ENCODE peak calls at places on chromosomes 13 and 19, in four cellular contexts. I is body of pancreas, L is heart right ventricle, Y is adrenal gland. P is an unnamed sample. For H3K4me1, the result is how much of the 10 kb centered on the place peaks cover.

GRCh38 chr19:15280048-15280725 is 47.9 kb upstream of the EPHX3 start:
- DNase-seq in Y (no peak), L (peak), I (peak), P (peak)

GRCh38 chr19:49749055-49749716 is 13.9 kb downstream of the TSKS start:
- DNase-seq in L (no peak), I (no peak), Y (no peak), P (no peak)

GRCh38 chr19:16203256-16204004 is 5.7 kb downstream of the AP1M1 start:
- DNase-seq in I (no peak), Y (no peak), L (no peak), P (no peak)

GRCh38 chr19:3073159-3073563 is 10.9 kb upstream of the TLE5 start:
- DNase-seq in I (peak), Y (no peak), L (no peak), P (peak)

GRCh38 chr19:48615145-48616040 is 517 bp upstream of the FAM83E start:
- DNase-seq in L (no peak), I (no peak), Y (no peak), P (no peak)

GRCh38 chr13:39311619-39312018 is 273.4 kb downstream of the NHLRC3 start:
- DNase-seq in L (no peak), Y (no peak), I (no peak), P (no peak)

GRCh38 chr13:30165791-30166190 is 141.6 kb downstream of the KATNAL1 start:
- DNase-seq in L (no peak), Y (no peak), I (no peak), P (no peak)

GRCh38 chr13:50845211-50845610 is 1.7 kb upstream of the DLEU7 start:
- DNase-seq in I (no peak), Y (no peak), L (no peak), P (no peak)

GRCh38 chr13:51764184-51765141 is 39.5 kb downstream of the DHRS12 start:
- DNase-seq in Y (no peak), L (peak), I (peak), P (no peak)

GRCh38 chr19:42286349-42287016 is 15.4 kb upstream of the PRR19 start:
- DNase-seq in L (peak), I (peak), Y (peak), P (no peak)

GRCh38 chr13:31951215-31951678 is 80.3 kb upstream of the FRY start:
- DNase-seq in L (peak), I (peak), Y (peak), P (peak)

GRCh38 chr13:30872685-30873443 is 33.2 kb upstream of the MEDAG start:
- DNase-seq in L (peak), Y (peak), I (peak), P (peak)

GRCh38 chr19:29537601-29538000 is 11.8 kb downstream of the VSTM2B start:
- DNase-seq in Y (no peak), L (no peak), I (no peak), P (no peak)

GRCh38 chr13:111337206-111337605 is 16.8 kb downstream of the TEX29 start:
- DNase-seq in I (no peak), Y (no peak), L (no peak), P (peak)

GRCh38 chr19:6761053-6761676 is 6.1 kb downstream of the SH2D3A start:
- DNase-seq in Y (no peak), L (no peak), I (no peak), P (no peak)

GRCh38 chr19:964116-964520 is 20.0 kb upstream of the WDR18 start:
- DNase-seq in I (no peak), Y (no peak), L (no peak), P (no peak)

GRCh38 chr19:972281-972680 is 11.9 kb upstream of the WDR18 start:
- DNase-seq in L (no peak), Y (no peak), I (no peak), P (no peak)

GRCh38 chr13:94309576-94309975 is 169.9 kb downstream of the DCT start:
- DNase-seq in L (no peak), I (no peak), Y (no peak), P (no peak)

GRCh38 chr13:110812869-110813645 is 99.6 kb downstream of the ING1 start:
- DNase-seq in L (no peak), I (no peak), Y (no peak), P (no peak)

GRCh38 chr13:80841346-80841882 is 500.5 kb upstream of the SPRY2 start:
- DNase-seq in L (no peak), I (no peak), Y (no peak), P (no peak)

GRCh38 chr19:38841787-38842438 is 7.9 kb downstream of the HNRNPL start:
- DNase-seq in Y (no peak), L (no peak), I (no peak), P (no peak)

GRCh38 chr13:108851660-108852059 is 222.2 kb downstream of the MYO16 start:
- DNase-seq in I (no peak), Y (no peak), L (no peak), P (no peak)

GRCh38 chr13:52975969-52976368 is 52.6 kb upstream of the OLFM4 start:
- DNase-seq in I (no peak), Y (no peak), L (no peak), P (no peak)

GRCh38 chr13:50714886-50715285 is 128.6 kb downstream of the DLEU7 start:
- DNase-seq in Y (no peak), I (peak), L (no peak), P (no peak)

GRCh38 chr19:49556412-49557398 is 23.7 kb downstream of the NOSIP start:
- DNase-seq in L (no peak), I (peak), Y (peak), P (no peak)

GRCh38 chr13:38046049-38046376 is 176.4 kb upstream of the TRPC4 start:
- DNase-seq in L (no peak), Y (no peak), I (no peak), P (no peak)

GRCh38 chr13:52713894-52714293 is 25.7 kb downstream of the CNMD start:
- DNase-seq in L (peak), I (peak), Y (peak), P (peak)

GRCh38 chr13:99640260-99640659 is 139.0 kb downstream of the TM9SF2 start:
- DNase-seq in I (no peak), Y (no peak), L (no peak), P (no peak)

GRCh38 chr19:4370418-4371041 is 27.2 kb downstream of the MPND start:
- DNase-seq in I (no peak), L (no peak), Y (no peak), P (no peak)

DNA sequence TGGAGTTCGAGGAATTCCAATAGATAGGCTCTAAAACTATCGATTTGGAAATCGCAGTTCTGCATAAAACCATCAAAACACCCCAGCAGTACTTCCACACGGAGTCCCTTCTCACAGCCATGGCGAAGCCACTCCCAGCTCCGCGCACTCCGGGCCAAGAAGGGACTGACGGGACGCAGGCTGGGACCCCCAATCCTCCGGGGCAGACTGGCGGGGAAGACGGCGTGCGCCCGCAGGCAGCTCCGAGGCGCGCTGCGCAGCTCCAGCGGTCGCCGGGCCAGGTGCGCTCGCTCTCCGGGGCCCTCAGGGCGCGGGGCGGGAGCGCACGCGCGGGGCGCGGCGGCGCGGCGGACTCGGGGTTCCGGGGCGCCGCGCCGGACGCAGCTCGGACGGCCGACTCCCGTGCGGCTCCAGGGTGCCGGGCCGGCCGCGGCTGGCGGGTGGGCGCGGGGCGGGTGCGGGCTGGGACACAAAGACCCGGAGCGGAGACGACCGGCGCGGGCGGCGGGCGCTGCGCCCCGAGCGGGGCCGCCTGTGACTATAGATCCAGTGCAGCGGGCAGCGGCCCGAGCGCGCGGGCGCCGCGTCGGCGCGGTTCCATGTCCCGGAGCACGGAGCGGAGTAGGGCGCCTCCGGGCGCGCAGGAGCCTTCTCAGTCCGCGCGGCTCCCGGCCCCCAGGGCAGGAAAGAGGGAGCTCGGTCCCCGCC is 464 bp downstream of the EFNB2 start:
- DNase-seq in L (peak), Y (no peak), I (peak), P (peak)
- H3K4me3 ChIP-seq in L (peak), Y (peak), I (no peak), P (peak)

DNA sequence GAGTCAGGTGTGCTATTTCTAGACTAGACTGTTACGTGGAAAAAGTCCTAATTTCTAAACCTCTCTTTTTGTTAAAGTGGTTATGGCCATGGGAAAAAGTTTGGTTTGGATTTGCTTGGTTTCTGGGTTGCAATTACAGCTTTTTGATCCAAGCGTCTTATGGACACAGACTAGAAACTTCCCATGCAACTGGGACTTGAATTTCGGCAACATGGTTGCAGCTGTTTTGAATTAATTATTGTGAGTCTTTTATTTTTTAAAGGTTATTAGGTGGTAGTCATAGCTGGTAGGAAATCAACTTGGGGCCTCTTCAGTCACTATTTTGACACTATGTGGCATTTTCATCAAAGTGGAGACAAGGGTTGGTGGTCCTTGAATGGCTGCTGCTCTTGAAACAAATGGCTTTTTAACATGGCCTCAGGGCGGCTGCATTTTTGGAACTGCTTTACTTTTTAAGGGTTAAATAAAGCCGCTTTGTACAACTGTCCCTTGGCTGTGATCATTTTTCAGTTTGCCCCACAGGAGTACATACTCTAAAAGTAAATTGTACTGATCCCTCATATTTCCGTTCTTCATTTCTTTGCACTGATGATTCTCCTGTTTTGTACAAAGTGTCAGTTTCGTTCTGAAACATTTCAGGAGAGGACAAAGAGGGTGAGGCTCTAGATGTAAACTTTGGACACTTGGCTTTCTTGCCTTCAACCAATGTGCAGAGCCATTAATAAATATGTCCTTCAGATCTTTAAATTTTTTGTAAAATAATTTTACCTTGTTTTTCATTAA is 15.9 kb downstream of the HNRNPM start:
- DNase-seq in I (no peak), Y (no peak), L (no peak), P (no peak)
- H3K4me1 ChIP-seq in I (half or more), Y (under half), L (half or more), P (under half)

GRCh38 chr19:7915250-7916136 is 863 bp downstream of the TGFBR3L start:
- DNase-seq in I (no peak), L (no peak), Y (no peak), P (no peak)
- H3K4me3 ChIP-seq in I (no peak), L (peak), Y (no peak), P (no peak)

DNA sequence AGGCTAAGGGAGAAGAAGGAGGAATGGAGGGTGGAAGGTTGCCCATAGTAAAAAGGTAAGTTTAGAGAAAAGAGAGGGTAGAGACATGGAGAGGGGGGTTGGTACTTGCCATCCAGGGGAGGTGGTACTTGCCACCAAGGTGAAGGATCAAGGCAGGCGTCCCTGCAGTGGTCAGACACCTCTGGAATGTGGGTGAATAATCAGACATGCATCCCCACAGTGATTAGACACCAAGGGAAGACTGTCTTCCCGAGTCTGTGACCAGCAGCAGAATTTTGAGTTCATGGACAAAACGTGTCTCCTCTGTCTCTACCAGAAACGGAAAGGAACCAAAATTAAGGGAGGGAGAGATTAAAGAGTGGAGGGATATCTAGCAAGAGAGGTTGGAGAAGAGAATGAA is 27.1 kb upstream of the IGFL1 start:
- DNase-seq in L (no peak), Y (no peak), I (no peak), P (no peak)
- H3K4me1 ChIP-seq in L (under half), Y (under half), I (under half), P (under half)